ENCODE peak calls at places on chromosomes 7 and 10, in nine cellular contexts. M, Z, J, C, S, I, E, T and O are unnamed samples.

GRCh38 chr10:55630491-55631056 is 730.5 kb downstream of the ZWINT start:
- DNase-seq in M (peak), Z (no peak), J (no peak), C (no peak), S (no peak), I (no peak), E (no peak), T (no peak), O (no peak)

GRCh38 chr10:722281-723060 is 33.0 kb upstream of the DIP2C start:
- DNase-seq in M (no peak), Z (no peak), J (no peak), C (no peak), S (no peak), I (no peak), E (no peak), T (no peak), O (no peak)

GRCh38 chr10:51773681-51774080 is 74.3 kb upstream of the CSTF2T start:
- DNase-seq in M (no peak), Z (no peak), J (no peak), C (peak), S (no peak), I (no peak), E (no peak), T (no peak), O (no peak)

GRCh38 chr7:103752995-103753394 is 236.5 kb downstream of the RELN start:
- DNase-seq in M (no peak), Z (no peak), J (no peak), C (peak), S (no peak), I (no peak), E (peak), T (peak), O (no peak)

GRCh38 chr10:131841131-131841661 is 59.6 kb upstream of the PPP2R2D start:
- DNase-seq in M (no peak), Z (no peak), J (peak), C (no peak), S (no peak), I (no peak), E (no peak), T (no peak), O (no peak)

GRCh38 chr10:62652114-62652513 is 152.4 kb upstream of the ADO start:
- DNase-seq in M (no peak), Z (no peak), J (no peak), C (peak), S (no peak), I (no peak), E (peak), T (no peak), O (no peak)

GRCh38 chr7:23462846-23463245 is 7.4 kb downstream of the IGF2BP3 start:
- DNase-seq in M (peak), Z (no peak), J (no peak), C (peak), S (no peak), I (no peak), E (peak), T (peak), O (no peak)

GRCh38 chr7:26789481-26790175 is 74.8 kb downstream of the SKAP2 start:
- DNase-seq in M (no peak), Z (no peak), J (no peak), C (peak), S (no peak), I (no peak), E (peak), T (no peak), O (no peak)

GRCh38 chr10:46296629-46297275 is 10.0 kb downstream of the ANTXRL start:
- DNase-seq in M (no peak), Z (no peak), J (no peak), C (no peak), S (no peak), I (no peak), E (no peak), T (no peak), O (no peak)

GRCh38 chr7:3429981-3430380 is 128.9 kb downstream of the SDK1 start:
- DNase-seq in M (no peak), Z (no peak), J (no peak), C (no peak), S (no peak), I (no peak), E (no peak), T (no peak), O (no peak)

GRCh38 chr7:3431306-3431705 is 130.3 kb downstream of the SDK1 start:
- DNase-seq in M (no peak), Z (no peak), J (no peak), C (peak), S (no peak), I (no peak), E (no peak), T (peak), O (no peak)

GRCh38 chr7:3430588-3430987 is 129.5 kb downstream of the SDK1 start:
- DNase-seq in M (no peak), Z (no peak), J (no peak), C (no peak), S (no peak), I (peak), E (no peak), T (no peak), O (no peak)

GRCh38 chr7:3434611-3435010 is 133.6 kb downstream of the SDK1 start:
- DNase-seq in M (no peak), Z (no peak), J (no peak), C (no peak), S (no peak), I (no peak), E (no peak), T (no peak), O (no peak)

DNA sequence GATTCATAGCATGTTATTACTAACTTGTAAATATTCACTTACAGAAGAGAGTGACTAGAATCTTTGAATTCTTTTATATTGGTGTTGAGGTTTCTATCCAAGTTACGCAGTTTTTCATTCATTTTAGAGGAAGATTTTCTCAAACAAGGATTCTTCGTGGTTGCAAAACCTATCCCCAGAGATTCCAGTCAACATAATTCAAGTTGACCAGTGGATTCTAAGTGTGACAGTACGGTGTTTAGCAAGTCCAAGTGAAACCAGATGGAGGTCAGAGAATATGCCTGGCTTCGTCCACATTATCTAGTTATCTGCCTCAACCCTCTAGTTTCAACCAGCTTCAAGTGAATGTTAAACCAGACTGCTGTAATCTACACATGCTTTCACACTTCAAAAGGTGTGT is 131.9 kb downstream of the SDK1 start:
- DNase-seq in M (no peak), Z (no peak), J (no peak), C (peak), S (no peak), I (no peak), E (peak), T (no peak), O (peak)
- H3K4me3 ChIP-seq in M (no peak), Z (no peak), J (no peak), C (no peak), S (no peak), I (no peak), E (no peak), T (no peak), O (no peak)

DNA sequence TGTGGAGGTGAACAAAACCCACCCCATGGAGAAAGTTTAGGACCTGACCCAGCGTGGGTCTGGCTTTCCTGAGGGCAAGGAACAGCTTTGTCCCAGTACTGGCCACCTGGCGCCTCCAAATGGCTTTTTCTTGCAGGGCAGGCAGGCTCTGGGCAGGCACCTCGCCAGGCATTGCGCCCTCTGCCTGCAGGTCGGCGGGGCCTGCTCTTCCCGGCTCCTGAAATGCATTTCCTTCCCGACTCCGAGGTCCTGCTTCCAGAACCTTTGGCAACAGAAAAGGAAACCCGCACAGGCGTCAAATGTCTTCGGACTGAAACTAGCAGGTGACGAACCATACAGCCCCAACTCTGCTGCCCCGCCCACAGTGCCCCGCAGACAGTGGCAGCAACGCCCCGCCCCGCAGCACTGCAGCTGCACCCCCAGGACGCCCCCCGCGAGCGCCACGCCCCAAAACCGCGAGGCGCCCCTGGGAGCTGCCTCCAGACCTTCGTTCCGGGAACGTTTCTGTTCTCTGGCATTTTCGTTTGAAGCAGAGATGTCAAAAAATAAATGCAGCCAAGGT is 65.5 kb downstream of the C10orf143 start:
- DNase-seq in M (no peak), Z (no peak), J (peak), C (peak), S (no peak), I (no peak), E (peak), T (no peak), O (no peak)
- TF ChIP-seq CTCF in M (no peak), Z (peak), J (no peak), C (peak), S (no peak), I (no peak), E (peak), T (no peak), O (peak)

GRCh38 chr10:95756061-95756751 is at the start of gene ENTPD1:
- DNase-seq in M (no peak), Z (no peak), J (no peak), C (peak), S (peak), I (no peak), E (no peak), T (peak), O (no peak)

GRCh38 chr10:95759233-95759826 is 3.4 kb downstream of the ENTPD1 start:
- DNase-seq in M (no peak), Z (no peak), J (no peak), C (no peak), S (no peak), I (no peak), E (no peak), T (peak), O (no peak)

GRCh38 chr10:95758351-95759025 is 2.5 kb downstream of the ENTPD1 start:
- DNase-seq in M (no peak), Z (no peak), J (no peak), C (peak), S (no peak), I (no peak), E (no peak), T (peak), O (no peak)

GRCh38 chr10:95755511-95756004 is 405 bp upstream of the ENTPD1 start:
- DNase-seq in M (no peak), Z (no peak), J (no peak), C (peak), S (peak), I (no peak), E (no peak), T (peak), O (no peak)

DNA sequence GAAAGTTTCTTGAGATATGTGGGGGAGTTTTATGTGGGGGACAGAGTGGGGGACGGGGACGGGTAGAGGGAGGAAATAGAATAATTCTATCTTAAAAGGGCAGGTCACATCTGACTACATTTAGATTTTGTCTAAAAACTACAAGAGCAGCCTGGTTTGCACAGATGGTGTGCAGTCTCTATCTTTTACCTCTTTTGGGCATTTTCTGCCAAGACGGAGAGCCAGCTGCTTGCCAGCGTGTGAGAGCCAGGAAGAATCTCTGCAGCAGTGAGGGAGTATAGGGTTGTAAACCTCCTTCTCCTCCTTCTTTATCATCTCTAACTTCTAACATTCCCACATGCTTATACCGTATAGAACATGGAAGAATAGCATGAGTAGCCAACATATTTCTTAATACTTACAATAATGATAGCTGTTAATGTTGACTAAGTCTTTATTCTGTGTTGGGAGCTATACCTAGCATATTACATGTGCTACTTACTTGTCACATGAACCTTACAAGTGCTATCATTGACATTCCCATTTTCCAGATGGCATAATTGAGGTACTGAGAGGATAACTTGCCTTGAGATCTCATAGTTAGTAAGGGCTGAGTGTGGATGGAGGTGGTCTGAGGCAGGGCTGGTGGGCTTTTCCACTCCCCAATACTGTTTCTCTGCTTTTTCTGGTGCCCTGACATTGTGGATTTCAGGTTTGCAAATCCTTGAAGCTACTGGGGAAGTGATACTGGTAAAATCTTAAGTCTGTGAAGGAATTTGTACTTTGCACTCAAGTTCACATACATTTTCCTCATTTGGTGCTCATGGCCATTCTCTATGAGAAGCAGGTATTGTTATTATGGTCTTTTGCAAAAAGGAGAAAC is 1.1 kb downstream of the ENTPD1 start:
- DNase-seq in M (no peak), Z (no peak), J (no peak), C (no peak), S (no peak), I (no peak), E (no peak), T (no peak), O (no peak)
- H3K4me3 ChIP-seq in M (no peak), Z (no peak), J (peak), C (no peak), S (peak), I (peak), E (no peak), T (no peak), O (no peak)

GRCh38 chr10:118626953-118627352 is 31.5 kb upstream of the PRLHR start:
- DNase-seq in M (no peak), Z (no peak), J (no peak), C (peak), S (no peak), I (no peak), E (no peak), T (no peak), O (no peak)
- TF ChIP-seq CTCF in M (peak), Z (peak), J (no peak), C (peak), S (no peak), I (no peak), E (no peak), T (peak), O (no peak)

GRCh38 chr7:70694357-70694908 is 437.5 kb upstream of the GALNT17 start:
- DNase-seq in M (peak), Z (no peak), J (no peak), C (no peak), S (peak), I (no peak), E (peak), T (peak), O (no peak)
- H3K4me3 ChIP-seq in M (peak), Z (peak), J (peak), C (peak), S (peak), I (peak), E (peak), T (peak), O (peak)

GRCh38 chr7:127588019-127588696 is at the start of gene ARF5:
- DNase-seq in M (peak), Z (no peak), J (peak), C (peak), S (peak), I (peak), E (peak), T (peak), O (no peak)

GRCh38 chr7:127589901-127590300 is 1.7 kb downstream of the ARF5 start:
- DNase-seq in M (no peak), Z (no peak), J (no peak), C (no peak), S (no peak), I (no peak), E (peak), T (no peak), O (no peak)

GRCh38 chr7:127587663-127588018 is 570 bp upstream of the ARF5 start:
- DNase-seq in M (no peak), Z (no peak), J (no peak), C (no peak), S (peak), I (peak), E (no peak), T (no peak), O (no peak)

GRCh38 chr7:127591189-127591588 is 2.3 kb upstream of the FSCN3 start:
- DNase-seq in M (no peak), Z (no peak), J (no peak), C (no peak), S (no peak), I (no peak), E (no peak), T (no peak), O (no peak)

GRCh38 chr7:127588697-127589482 is 679 bp downstream of the ARF5 start:
- DNase-seq in M (peak), Z (no peak), J (peak), C (peak), S (peak), I (peak), E (peak), T (peak), O (no peak)
- TF ChIP-seq CTCF in M (peak), Z (peak), J (peak), C (peak), S (peak), I (no peak), E (peak), T (peak), O (peak)

GRCh38 chr7:2110586-2111396 is 122.0 kb downstream of the MAD1L1 start:
- DNase-seq in M (no peak), Z (no peak), J (no peak), C (peak), S (no peak), I (no peak), E (no peak), T (peak), O (no peak)

GRCh38 chr7:2109936-2110585 is 122.7 kb downstream of the MAD1L1 start:
- DNase-seq in M (no peak), Z (peak), J (no peak), C (peak), S (no peak), I (no peak), E (peak), T (peak), O (peak)

GRCh38 chr7:2112261-2113203 is 120.2 kb downstream of the MAD1L1 start:
- DNase-seq in M (no peak), Z (no peak), J (no peak), C (no peak), S (no peak), I (no peak), E (no peak), T (no peak), O (no peak)

GRCh38 chr7:2109251-2109935 is 123.4 kb downstream of the MAD1L1 start:
- DNase-seq in M (no peak), Z (no peak), J (no peak), C (no peak), S (no peak), I (no peak), E (no peak), T (peak), O (no peak)

DNA sequence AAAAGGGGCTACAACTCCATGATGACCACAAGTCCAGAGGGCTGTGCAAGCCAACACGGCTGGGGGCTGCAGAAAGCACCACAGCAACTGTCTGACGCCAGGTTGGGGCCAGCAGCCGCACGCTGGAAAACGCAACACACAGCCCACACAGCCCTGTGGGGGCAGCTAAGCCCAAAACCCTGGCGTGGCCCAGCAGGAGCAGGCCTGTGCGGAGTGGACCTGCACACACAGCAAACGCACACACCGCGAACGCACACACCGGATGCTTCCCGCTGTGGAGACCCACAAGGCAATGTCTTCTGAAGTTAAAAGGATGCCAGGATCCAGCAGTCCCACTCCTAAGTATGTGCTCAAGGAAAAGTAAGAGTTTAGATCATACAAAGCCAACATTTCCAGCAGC is 121.2 kb downstream of the MAD1L1 start:
- DNase-seq in M (no peak), Z (no peak), J (no peak), C (no peak), S (no peak), I (no peak), E (no peak), T (no peak), O (no peak)
- H3K4me3 ChIP-seq in M (no peak), Z (peak), J (no peak), C (no peak), S (no peak), I (no peak), E (no peak), T (no peak), O (no peak)

GRCh38 chr10:5433182-5433581 is 20.8 kb downstream of the NET1 start:
- DNase-seq in M (no peak), Z (no peak), J (no peak), C (no peak), S (no peak), I (no peak), E (no peak), T (peak), O (no peak)

GRCh38 chr10:5435328-5435727 is 23.0 kb downstream of the NET1 start:
- DNase-seq in M (no peak), Z (no peak), J (no peak), C (no peak), S (no peak), I (no peak), E (no peak), T (no peak), O (no peak)

GRCh38 chr10:5434017-5434753 is 21.8 kb downstream of the NET1 start:
- DNase-seq in M (peak), Z (no peak), J (no peak), C (peak), S (no peak), I (no peak), E (peak), T (peak), O (no peak)
- TF ChIP-seq CTCF in M (peak), Z (peak), J (peak), C (peak), S (peak), I (peak), E (peak), T (peak), O (peak)

GRCh38 chr7:37007731-37008130 is 283.4 kb upstream of the AOAH start:
- DNase-seq in M (no peak), Z (no peak), J (no peak), C (no peak), S (no peak), I (no peak), E (no peak), T (no peak), O (no peak)
- H3K4me3 ChIP-seq in M (no peak), Z (no peak), J (no peak), C (no peak), S (no peak), I (no peak), E (no peak), T (no peak), O (no peak)